ENCODE peak calls at places on chromosomes 2 and 18, in seven cellular contexts. G, Q, O, C, N, I and F are unnamed samples.

GRCh38 chr2:101998556-101999121 is 6.9 kb downstream of the IL1R2 start:
- DNase-seq in G (no peak), Q (no peak), O (no peak), C (no peak), N (no peak), I (no peak), F (no peak)

GRCh38 chr2:217710218-217710565 is 292.6 kb downstream of the TNS1 start:
- DNase-seq in G (no peak), Q (no peak), O (no peak), C (no peak), N (no peak), I (peak), F (no peak)

GRCh38 chr2:88481937-88482336 is 29.4 kb upstream of the FOXI3 start:
- DNase-seq in G (no peak), Q (no peak), O (no peak), C (no peak), N (no peak), I (no peak), F (no peak)

GRCh38 chr2:201228271-201228911 is 31.9 kb upstream of the CASP8 start:
- DNase-seq in G (no peak), Q (no peak), O (no peak), C (no peak), N (no peak), I (no peak), F (no peak)

GRCh38 chr18:12943200-12943599 is 4.6 kb upstream of the SEH1L start:
- DNase-seq in G (no peak), Q (no peak), O (no peak), C (no peak), N (no peak), I (no peak), F (no peak)

GRCh38 chr2:181140414-181140813 is 160.0 kb downstream of the UBE2E3 start:
- DNase-seq in G (peak), Q (no peak), O (no peak), C (no peak), N (no peak), I (peak), F (no peak)

GRCh38 chr2:133139847-133140533 is 428.3 kb downstream of the NCKAP5 start:
- DNase-seq in G (no peak), Q (no peak), O (peak), C (no peak), N (no peak), I (no peak), F (no peak)

GRCh38 chr2:199485732-199486335 is 28.1 kb upstream of the SATB2 start:
- DNase-seq in G (peak), Q (peak), O (peak), C (no peak), N (peak), I (peak), F (no peak)

GRCh38 chr2:163312723-163313122 is 423.1 kb downstream of the FIGN start:
- DNase-seq in G (no peak), Q (no peak), O (no peak), C (no peak), N (no peak), I (peak), F (no peak)